ENCODE peak calls at places on chromosomes 13 and 19, in eight cellular contexts. U is endodermal cell, J is hepatocyte, R is BE2C, Q is left lung, C is keratinocyte, H is OCI-LY7, X is stomach. F is an unnamed sample. For H3K4me1, the result is how much of the 10 kb centered on the place peaks cover.

GRCh38 chr19:50047686-50048085 is 21.9 kb downstream of the ZNF473 start:
- DNase-seq in U (no peak), J (no peak), R (no peak), Q (no peak), C (no peak), H (no peak), X (no peak), F (no peak)

GRCh38 chr13:23701646-23702045 is 131.4 kb downstream of the TNFRSF19 start:
- DNase-seq in U (no peak), J (no peak), R (no peak), Q (peak), C (no peak), H (no peak), X (peak), F (peak)

GRCh38 chr19:43620061-43621001 is 902 bp upstream of the ZNF428 start:
- DNase-seq in U (no peak), J (no peak), R (no peak), Q (no peak), C (no peak), H (no peak), X (no peak), F (no peak)

GRCh38 chr13:25901460-25902376 is 150.1 kb downstream of the SHISA2 start:
- DNase-seq in U (no peak), J (peak), R (no peak), Q (no peak), C (peak), H (peak), X (no peak), F (no peak)

GRCh38 chr13:46202188-46202795 is 9.4 kb upstream of the LRRC63 start:
- DNase-seq in U (no peak), J (no peak), R (no peak), Q (no peak), C (no peak), H (no peak), X (no peak), F (no peak)

GRCh38 chr13:39600766-39601165 is 2.2 kb downstream of the LHFPL6 start:
- DNase-seq in U (peak), J (no peak), R (no peak), Q (no peak), C (no peak), H (peak), X (no peak), F (no peak)

GRCh38 chr19:6694147-6694815 is 24.3 kb upstream of the TNFSF14 start:
- DNase-seq in U (no peak), J (no peak), R (no peak), Q (no peak), C (no peak), H (peak), X (no peak), F (peak)

GRCh38 chr19:35044317-35045117 is 3.0 kb downstream of the HPN start:
- DNase-seq in U (peak), J (peak), R (peak), Q (no peak), C (no peak), H (peak), X (peak), F (peak)

GRCh38 chr19:56966225-56966696 is 125.7 kb upstream of the PEG3 start:
- DNase-seq in U (no peak), J (no peak), R (no peak), Q (no peak), C (no peak), H (no peak), X (no peak), F (no peak)

GRCh38 chr13:104782741-104783140 is 1716.5 kb upstream of the SLC10A2 start:
- DNase-seq in U (no peak), J (no peak), R (no peak), Q (no peak), C (no peak), H (no peak), X (no peak), F (no peak)

GRCh38 chr19:543912-544608 is at the start of gene GZMM:
- DNase-seq in U (peak), J (no peak), R (no peak), Q (no peak), C (no peak), H (no peak), X (no peak), F (peak)

GRCh38 chr19:6223461-6224307 is 56.1 kb downstream of the MLLT1 start:
- DNase-seq in U (no peak), J (no peak), R (no peak), Q (no peak), C (no peak), H (no peak), X (peak), F (no peak)

GRCh38 chr19:53037101-53038097 is 7.1 kb upstream of the ERVV-2 start:
- DNase-seq in U (peak), J (peak), R (peak), Q (peak), C (no peak), H (no peak), X (no peak), F (no peak)

GRCh38 chr13:52651880-52652169 is 811 bp upstream of the SUGT1 start:
- DNase-seq in U (no peak), J (no peak), R (no peak), Q (no peak), C (no peak), H (no peak), X (no peak), F (no peak)

GRCh38 chr13:48249018-48249417 is 16.0 kb downstream of the ITM2B start:
- DNase-seq in U (no peak), J (no peak), R (no peak), Q (no peak), C (no peak), H (no peak), X (no peak), F (no peak)

GRCh38 chr13:48244159-48244558 is 11.2 kb downstream of the ITM2B start:
- DNase-seq in U (no peak), J (no peak), R (no peak), Q (no peak), C (no peak), H (no peak), X (no peak), F (no peak)

GRCh38 chr13:48241651-48242050 is 8.6 kb downstream of the ITM2B start:
- DNase-seq in U (no peak), J (no peak), R (no peak), Q (no peak), C (no peak), H (no peak), X (no peak), F (no peak)

GRCh38 chr13:48242677-48243076 is 9.7 kb downstream of the ITM2B start:
- DNase-seq in U (no peak), J (no peak), R (no peak), Q (no peak), C (no peak), H (no peak), X (no peak), F (no peak)

DNA sequence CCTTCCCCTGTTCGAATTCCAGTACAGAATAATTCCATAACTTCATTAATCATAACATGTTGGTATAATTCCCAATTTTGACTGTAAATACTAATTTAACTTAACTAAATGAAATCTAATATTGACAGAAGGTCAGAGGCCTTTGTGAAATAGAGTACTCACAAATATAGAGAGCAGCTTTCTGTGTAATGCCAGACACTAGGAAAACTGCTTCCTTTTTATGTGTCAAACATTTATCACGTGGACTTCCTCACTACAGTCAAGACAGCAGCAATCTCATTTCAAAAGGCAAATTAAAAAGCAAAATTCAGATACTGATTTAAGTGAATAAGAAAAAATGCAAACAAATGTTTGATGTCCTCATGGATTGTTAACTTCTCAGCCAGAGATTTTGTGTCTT is 13.1 kb downstream of the ITM2B start:
- DNase-seq in U (no peak), J (no peak), R (no peak), Q (no peak), C (no peak), H (no peak), X (no peak), F (no peak)
- H3K4me1 ChIP-seq in U (under half), J (under half), R (under half), Q (half or more), C (under half), H (under half), X (half or more), F (under half)

GRCh38 chr19:47726467-47726866 is 13.2 kb downstream of the EHD2 start:
- DNase-seq in U (no peak), J (no peak), R (no peak), Q (no peak), C (no peak), H (no peak), X (no peak), F (no peak)
- H3K4me1 ChIP-seq in U (under half), J (under half), R (under half), Q (half or more), C (half or more), H (under half), X (half or more), F (under half)

GRCh38 chr13:113607056-113607455 is 22.5 kb downstream of the TFDP1 start:
- DNase-seq in U (no peak), J (no peak), R (no peak), Q (no peak), C (no peak), H (no peak), X (no peak), F (no peak)

GRCh38 chr13:113604186-113604585 is 19.6 kb downstream of the TFDP1 start:
- DNase-seq in U (no peak), J (no peak), R (no peak), Q (no peak), C (no peak), H (no peak), X (no peak), F (no peak)

GRCh38 chr13:113605866-113606438 is 21.4 kb downstream of the TFDP1 start:
- DNase-seq in U (no peak), J (no peak), R (no peak), Q (no peak), C (no peak), H (no peak), X (no peak), F (no peak)

GRCh38 chr13:113607477-113608245 is 23.1 kb downstream of the TFDP1 start:
- DNase-seq in U (no peak), J (no peak), R (no peak), Q (peak), C (no peak), H (no peak), X (peak), F (no peak)

DNA sequence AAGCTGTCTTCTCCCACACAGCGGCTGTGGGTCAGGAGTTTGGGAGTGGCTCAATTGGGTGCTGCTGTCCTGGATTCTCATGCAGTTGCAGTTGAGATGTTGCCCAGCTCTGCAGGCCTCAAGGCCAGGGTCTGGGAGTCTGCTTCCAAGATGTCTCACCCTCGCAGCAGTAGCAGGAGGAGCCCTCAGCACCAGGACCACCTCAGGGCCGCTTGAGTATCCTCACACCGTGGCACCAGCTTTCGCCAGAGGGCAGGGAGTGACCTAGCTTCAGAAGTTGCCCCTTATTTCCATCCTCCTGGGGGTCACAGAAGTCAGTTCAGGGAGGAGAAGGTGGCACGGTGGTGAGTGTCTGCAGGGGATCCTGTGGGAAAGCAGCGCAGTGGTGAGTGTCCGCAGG is 20.9 kb downstream of the TFDP1 start:
- DNase-seq in U (no peak), J (no peak), R (no peak), Q (no peak), C (no peak), H (no peak), X (no peak), F (no peak)
- H3K4me1 ChIP-seq in U (under half), J (under half), R (under half), Q (under half), C (under half), H (under half), X (under half), F (under half)

DNA sequence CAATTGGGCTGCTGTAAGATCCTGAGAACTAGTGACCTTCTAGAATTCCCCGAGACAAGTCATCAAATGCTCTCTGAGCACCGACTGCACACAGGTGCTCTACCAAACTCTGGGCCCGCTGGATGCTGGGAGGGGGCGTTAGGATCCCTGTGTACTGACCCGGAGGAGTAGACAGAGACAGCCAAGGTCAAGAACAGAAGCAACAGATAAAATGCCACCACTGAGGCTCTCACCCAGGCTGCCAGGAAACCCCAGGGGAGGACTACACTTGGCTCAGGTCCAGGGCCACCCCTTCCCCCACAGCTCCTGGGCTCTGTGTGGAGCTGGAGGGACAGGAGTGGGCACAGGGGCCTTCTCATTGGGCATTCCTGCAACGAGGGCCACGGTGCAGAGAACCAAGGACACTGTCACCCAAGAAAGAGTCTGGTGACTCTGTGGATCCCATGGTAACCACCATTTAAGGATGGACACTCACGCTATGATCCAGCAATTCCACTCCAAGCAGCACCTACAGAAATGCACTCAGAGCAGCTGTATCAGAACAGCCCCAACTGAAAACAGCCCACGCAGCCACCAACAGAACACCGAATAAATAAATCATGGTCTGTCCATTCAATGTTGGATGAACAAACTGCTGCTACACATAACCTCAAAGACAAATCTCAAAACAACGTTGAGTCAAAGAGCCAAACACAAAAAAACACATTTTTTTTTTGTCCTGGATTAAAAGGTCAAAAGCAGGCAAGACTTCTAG is 16.8 kb upstream of the SLC35E1 start:
- DNase-seq in U (no peak), J (no peak), R (no peak), Q (no peak), C (no peak), H (no peak), X (no peak), F (peak)
- H3K4me1 ChIP-seq in U (under half), J (under half), R (under half), Q (half or more), C (half or more), H (half or more), X (half or more), F (half or more)

DNA sequence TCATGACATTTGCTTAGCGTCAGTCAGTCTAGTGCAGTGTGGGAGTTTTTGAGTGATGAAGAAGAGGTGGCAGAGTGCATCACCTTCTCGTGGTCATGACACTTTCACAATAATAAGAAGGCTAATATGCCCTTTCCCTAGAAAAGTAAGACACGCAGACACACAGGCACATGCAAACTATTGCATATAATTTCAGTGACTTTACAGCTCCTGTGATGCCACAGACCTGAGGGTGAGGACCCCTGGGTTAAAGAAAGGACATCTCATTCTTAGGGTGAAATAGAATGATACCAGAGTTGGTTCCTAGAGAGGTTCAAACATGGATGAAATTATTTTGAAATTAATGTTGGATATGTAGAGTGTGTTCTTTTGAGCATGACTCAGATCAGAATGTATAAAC is 300.3 kb downstream of the GPC5 start:
- DNase-seq in U (no peak), J (no peak), R (no peak), Q (no peak), C (no peak), H (no peak), X (no peak), F (no peak)
- H3K4me1 ChIP-seq in U (under half), J (under half), R (under half), Q (under half), C (under half), H (under half), X (under half), F (under half)

GRCh38 chr13:98564204-98564603 is 12.7 kb downstream of the STK24 start:
- DNase-seq in U (no peak), J (no peak), R (no peak), Q (no peak), C (no peak), H (no peak), X (no peak), F (no peak)

GRCh38 chr13:98557934-98558630 is 18.8 kb downstream of the STK24 start:
- DNase-seq in U (no peak), J (no peak), R (no peak), Q (no peak), C (no peak), H (no peak), X (no peak), F (no peak)

GRCh38 chr13:98567140-98567539 is 9.8 kb downstream of the STK24 start:
- DNase-seq in U (no peak), J (no peak), R (no peak), Q (no peak), C (no peak), H (no peak), X (no peak), F (no peak)

GRCh38 chr13:98565726-98566577 is 11.0 kb downstream of the STK24 start:
- DNase-seq in U (no peak), J (no peak), R (no peak), Q (no peak), C (no peak), H (peak), X (peak), F (peak)

GRCh38 chr13:98563071-98563470 is 13.8 kb downstream of the STK24 start:
- DNase-seq in U (no peak), J (no peak), R (no peak), Q (no peak), C (no peak), H (peak), X (no peak), F (no peak)
- H3K4me1 ChIP-seq in U (under half), J (under half), R (under half), Q (half or more), C (under half), H (half or more), X (half or more), F (half or more)

GRCh38 chr13:27919934-27920676 is at the start of gene PDX1:
- DNase-seq in U (peak), J (peak), R (peak), Q (no peak), C (no peak), H (no peak), X (peak), F (peak)

GRCh38 chr13:27922974-27923612 is 3.3 kb downstream of the PDX1 start:
- DNase-seq in U (peak), J (no peak), R (no peak), Q (no peak), C (no peak), H (no peak), X (no peak), F (no peak)

GRCh38 chr13:27920677-27921420 is 1.0 kb downstream of the PDX1 start:
- DNase-seq in U (peak), J (no peak), R (no peak), Q (no peak), C (no peak), H (no peak), X (no peak), F (peak)

GRCh38 chr13:27921961-27922910 is 2.4 kb downstream of the PDX1 start:
- DNase-seq in U (peak), J (no peak), R (no peak), Q (no peak), C (no peak), H (no peak), X (no peak), F (no peak)

GRCh38 chr13:27921421-27921960 is 1.7 kb downstream of the PDX1 start:
- DNase-seq in U (peak), J (no peak), R (no peak), Q (no peak), C (no peak), H (no peak), X (no peak), F (no peak)
- H3K4me1 ChIP-seq in U (under half), J (under half), R (under half), Q (under half), C (under half), H (under half), X (half or more), F (under half)

DNA sequence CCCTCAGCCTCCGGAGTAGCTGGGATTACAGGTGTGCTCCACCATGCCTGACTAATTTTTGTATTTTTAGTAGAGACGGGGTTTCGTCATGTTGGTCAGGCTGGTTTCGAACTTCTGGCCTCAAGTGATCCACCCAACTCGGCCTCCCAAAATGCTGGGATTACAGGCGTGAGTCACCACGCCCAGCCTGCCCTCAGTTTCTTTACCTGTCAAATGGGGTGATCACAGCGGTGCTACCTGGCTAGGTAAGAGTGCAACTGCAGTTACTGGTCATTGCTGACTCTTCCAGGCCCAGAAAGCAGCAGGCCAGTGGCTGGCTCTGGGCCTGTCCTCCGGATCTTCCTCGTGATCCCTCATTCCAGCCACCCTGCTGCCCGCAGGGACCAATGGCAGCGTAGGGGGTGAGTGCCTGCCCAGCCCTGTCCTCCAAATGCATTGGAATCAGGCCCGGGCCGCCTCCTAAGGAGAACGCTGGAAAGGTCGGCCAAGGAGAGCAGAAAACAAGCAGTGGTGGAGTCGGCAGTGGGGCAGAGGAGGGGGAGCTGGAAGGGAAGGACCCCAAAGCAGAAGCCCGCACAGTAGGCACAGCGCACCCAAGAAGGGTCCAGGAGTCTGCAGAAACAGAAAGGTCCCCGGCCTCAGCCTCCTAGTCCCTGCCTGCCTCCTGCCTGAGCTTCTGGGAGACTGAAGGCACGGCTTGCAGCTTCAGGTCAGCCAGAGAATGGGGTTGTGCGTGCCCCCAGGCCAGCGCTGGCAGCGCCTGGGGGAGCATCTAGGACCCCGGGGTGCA is 1.8 kb upstream of the SLC27A1 start:
- DNase-seq in U (peak), J (no peak), R (no peak), Q (peak), C (peak), H (no peak), X (peak), F (no peak)
- H3K4me1 ChIP-seq in U (under half), J (under half), R (under half), Q (half or more), C (under half), H (under half), X (half or more), F (under half)

GRCh38 chr19:3710265-3710812 is 2.2 kb downstream of the TJP3 start:
- DNase-seq in U (peak), J (peak), R (no peak), Q (peak), C (no peak), H (no peak), X (peak), F (peak)
- H3K4me1 ChIP-seq in U (under half), J (under half), R (under half), Q (under half), C (under half), H (under half), X (half or more), F (under half)

GRCh38 chr19:45772130-45772880 is 3.3 kb upstream of the SIX5 start:
- DNase-seq in U (peak), J (no peak), R (no peak), Q (no peak), C (no peak), H (no peak), X (peak), F (no peak)

GRCh38 chr19:45777395-45777961 is 4.8 kb downstream of the DMPK start:
- DNase-seq in U (no peak), J (no peak), R (no peak), Q (no peak), C (no peak), H (no peak), X (no peak), F (no peak)

GRCh38 chr19:45773384-45773783 is 4.3 kb upstream of the SIX5 start:
- DNase-seq in U (no peak), J (no peak), R (no peak), Q (no peak), C (no peak), H (peak), X (peak), F (no peak)

GRCh38 chr19:45772912-45773311 is 3.9 kb upstream of the SIX5 start:
- DNase-seq in U (no peak), J (no peak), R (no peak), Q (no peak), C (no peak), H (no peak), X (no peak), F (no peak)

GRCh38 chr19:45774765-45775164 is 5.7 kb upstream of the SIX5 start:
- DNase-seq in U (peak), J (no peak), R (no peak), Q (no peak), C (no peak), H (no peak), X (no peak), F (peak)
- H3K4me1 ChIP-seq in U (under half), J (under half), R (under half), Q (under half), C (under half), H (under half), X (half or more), F (under half)